ENCODE peak calls at places on chromosomes 2 and 18, in four cellular contexts. U is astrocyte of the spinal cord, P is right lobe of liver, T is GM12865. S is an unnamed sample.

GRCh38 chr2:112640800-112641675 is 4.7 kb upstream of the SLC20A1 start:
- DNase-seq in U (peak; percentile 87), P (no peak), T (no peak), S (peak; percentile 97)

GRCh38 chr18:58392336-58393000 is 236.4 kb downstream of the ALPK2 start:
- DNase-seq in U (peak; percentile 76), P (no peak), T (no peak), S (peak; percentile 65)

GRCh38 chr2:46855805-46856204 is 59.8 kb downstream of the MCFD2 start:
- DNase-seq in U (no peak), P (no peak), T (no peak), S (no peak)

GRCh38 chr2:151766421-151767153 is 32.3 kb upstream of the NEB start:
- DNase-seq in U (no peak), P (no peak), T (peak; percentile 58), S (no peak)

GRCh38 chr18:74430811-74431571 is 26.1 kb downstream of the DIPK1C start:
- DNase-seq in U (no peak), P (no peak), T (no peak), S (no peak)

GRCh38 chr2:198242093-198242492 is 437.7 kb downstream of the PLCL1 start:
- DNase-seq in U (no peak), P (no peak), T (no peak), S (no peak)

GRCh38 chr2:191329841-191330240 is 84.6 kb downstream of the MYO1B start:
- DNase-seq in U (no peak), P (no peak), T (no peak), S (no peak)

GRCh38 chr2:157725856-157726255 is 97.2 kb upstream of the ACVR1C start:
- DNase-seq in U (peak; percentile 45), P (no peak), T (no peak), S (no peak)

GRCh38 chr2:46770622-46771021 is 145.0 kb downstream of the MCFD2 start:
- DNase-seq in U (peak; percentile 68), P (no peak), T (no peak), S (peak; percentile 84)

GRCh38 chr18:79791141-79791972 is 6.4 kb upstream of the KCNG2 start:
- DNase-seq in U (peak; percentile 87), P (no peak), T (no peak), S (peak; percentile 98)

GRCh38 chr2:160920061-160920460 is 240.2 kb upstream of the TANK start:
- DNase-seq in U (no peak), P (no peak), T (no peak), S (no peak)

GRCh38 chr2:241443486-241444223 is 64.7 kb downstream of the STK25 start:
- DNase-seq in U (peak; percentile 85), P (no peak), T (peak; percentile 93), S (peak; percentile 67)

GRCh38 chr18:10215444-10215843 is 239.0 kb upstream of the APCDD1 start:
- DNase-seq in U (no peak), P (no peak), T (no peak), S (no peak)

GRCh38 chr2:153871231-153872221 is at the start of gene GALNT13:
- DNase-seq in U (peak; percentile 70), P (no peak), T (no peak), S (peak; percentile 81)

GRCh38 chr2:63614983-63615945 is 26.5 kb downstream of the MDH1 start:
- DNase-seq in U (peak; percentile 2), P (no peak), T (no peak), S (no peak)

GRCh38 chr18:74496508-74497307 is 545 bp downstream of the CNDP2 start:
- DNase-seq in U (peak; percentile 47), P (no peak), T (peak; percentile 67), S (peak; percentile 43)

GRCh38 chr2:226835796-226836547 is at the start of gene RHBDD1:
- DNase-seq in U (peak; percentile 98), P (peak; percentile 94), T (peak; percentile 99), S (peak; percentile 92)

GRCh38 chr2:231467613-231468525 is 3.6 kb upstream of the NCL start:
- DNase-seq in U (no peak), P (no peak), T (no peak), S (no peak)

GRCh38 chr18:58530801-58531200 is 98.1 kb downstream of the ALPK2 start:
- DNase-seq in U (no peak), P (no peak), T (no peak), S (no peak)

DNA sequence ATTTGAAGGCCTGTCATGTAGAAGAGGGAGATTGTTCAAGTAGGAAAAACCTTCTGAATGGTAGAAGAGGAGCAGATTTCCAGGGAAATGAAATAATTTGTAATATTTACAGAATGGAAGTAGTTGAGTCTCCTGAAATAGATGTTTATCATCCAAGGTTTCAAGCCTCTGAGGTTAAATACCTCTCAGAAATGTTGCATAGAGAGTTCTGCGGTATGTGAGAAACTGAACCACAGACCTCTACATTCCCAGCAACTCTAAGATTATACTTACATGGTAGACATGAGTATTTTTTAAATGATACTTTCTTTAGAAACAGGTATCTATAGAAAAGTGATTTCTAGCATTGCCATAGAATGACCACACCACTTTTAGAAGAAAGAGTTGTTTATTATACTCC is 379.8 kb upstream of the FANCL start:
- DNase-seq in U (peak; percentile 4), P (no peak), T (no peak), S (no peak)
- H3K4me3 ChIP-seq in U (no peak overlapping the region), P (no peak overlapping the region), T (no peak overlapping the region), S (no peak overlapping the region)

DNA sequence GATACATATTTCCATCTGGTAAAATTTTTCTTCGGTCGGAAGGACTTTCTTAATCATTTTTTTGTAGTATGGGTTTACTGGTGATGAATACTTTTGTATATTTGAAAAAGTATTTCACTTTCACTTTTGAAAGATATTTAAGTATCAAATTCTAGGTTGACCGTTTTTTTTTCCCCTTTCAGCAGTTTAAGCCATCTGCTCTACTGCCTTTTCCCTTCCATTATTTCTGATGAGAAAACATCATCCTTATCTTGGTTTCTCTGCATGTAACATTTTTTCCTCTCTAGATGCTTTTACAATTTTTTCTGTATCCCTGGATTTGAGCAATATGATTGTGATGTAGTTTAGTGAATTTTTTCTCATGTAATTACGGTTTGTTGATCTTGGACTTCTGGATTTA is 87.0 kb downstream of the MTX2 start:
- DNase-seq in U (peak; percentile 10), P (no peak), T (no peak), S (no peak)
- H3K4me3 ChIP-seq in U (no peak overlapping the region), P (no peak overlapping the region), T (no peak overlapping the region), S (no peak overlapping the region)

GRCh38 chr2:72862239-72862988 is 24.8 kb upstream of the SPR start:
- DNase-seq in U (peak; percentile 89), P (peak; percentile 90), T (peak; percentile 90), S (peak; percentile 85)
- H3K4me3 ChIP-seq in U (no peak overlapping the region), P (peak overlapping the region; percentile 15), T (no peak overlapping the region), S (peak overlapping the region; percentile 33)

DNA sequence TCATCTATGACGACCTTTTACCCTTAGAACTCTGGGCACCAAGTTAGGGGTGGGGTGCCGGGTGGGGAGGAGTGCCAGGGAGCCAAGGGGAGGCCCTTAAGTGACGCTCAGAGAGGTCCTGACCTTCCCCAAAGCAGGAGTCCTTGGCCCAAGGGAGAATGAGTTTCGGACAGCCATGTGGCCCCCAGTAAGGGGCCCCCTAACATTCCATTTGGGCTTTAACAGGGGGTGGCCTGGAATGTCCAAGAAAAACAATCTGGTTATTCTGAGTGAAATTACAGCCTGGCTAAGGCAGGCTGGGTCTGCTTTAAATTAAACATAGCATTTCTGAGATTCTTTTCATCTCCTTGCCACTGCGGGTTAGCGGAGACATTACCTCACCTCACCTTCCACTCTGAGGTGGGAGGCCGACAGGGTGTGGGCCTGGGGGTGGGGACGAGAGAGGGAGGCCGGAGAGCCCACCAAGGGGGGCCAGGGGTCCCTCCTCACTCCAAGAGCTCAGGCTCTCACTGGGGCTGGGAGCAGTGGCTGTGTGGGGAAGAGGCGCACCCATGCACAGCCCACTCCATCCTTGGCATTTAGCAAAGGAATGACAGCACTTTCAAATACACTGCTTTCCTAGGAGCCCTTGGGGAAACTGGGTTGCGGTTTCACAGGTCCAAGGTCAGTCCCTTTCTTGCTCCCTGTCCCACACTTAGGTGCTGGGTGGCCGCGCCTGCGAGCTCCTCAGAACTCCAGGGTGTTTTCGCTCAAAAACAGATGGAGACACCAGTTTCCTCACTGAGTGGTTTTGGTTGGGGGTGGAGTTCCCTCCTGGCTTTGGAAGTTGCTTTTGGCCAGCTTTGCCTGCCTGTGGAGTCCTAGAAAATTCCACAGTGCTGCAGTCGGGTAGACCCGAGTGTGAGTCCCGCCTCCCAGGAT is 107.4 kb downstream of the POLR1A start:
- DNase-seq in U (peak; percentile 78), P (no peak), T (no peak), S (peak; percentile 56)
- H3K4me3 ChIP-seq in U (no peak overlapping the region), P (no peak overlapping the region), T (peak overlapping the region; percentile 20), S (no peak overlapping the region)

GRCh38 chr2:176109226-176109954 is 2.3 kb downstream of the HOXD11 start:
- DNase-seq in U (no peak), P (no peak), T (no peak), S (no peak)
- H3K4me3 ChIP-seq in U (no peak overlapping the region), P (no peak overlapping the region), T (no peak overlapping the region), S (no peak overlapping the region)

GRCh38 chr2:188976545-188977268 is 2.5 kb downstream of the COL3A1 start:
- DNase-seq in U (peak; percentile 54), P (no peak), T (no peak), S (peak; percentile 84)
- H3K4me3 ChIP-seq in U (peak overlapping the region; percentile 56), P (peak overlapping the region; percentile 27), T (no peak overlapping the region), S (peak overlapping the region; percentile 85)

GRCh38 chr2:173990970-173991819 is 26.0 kb upstream of the SP3 start:
- DNase-seq in U (peak; percentile 68), P (peak; percentile 76), T (peak; percentile 85), S (peak; percentile 88)
- H3K4me3 ChIP-seq in U (no peak overlapping the region), P (no peak overlapping the region), T (peak overlapping the region; percentile 6), S (no peak overlapping the region)

DNA sequence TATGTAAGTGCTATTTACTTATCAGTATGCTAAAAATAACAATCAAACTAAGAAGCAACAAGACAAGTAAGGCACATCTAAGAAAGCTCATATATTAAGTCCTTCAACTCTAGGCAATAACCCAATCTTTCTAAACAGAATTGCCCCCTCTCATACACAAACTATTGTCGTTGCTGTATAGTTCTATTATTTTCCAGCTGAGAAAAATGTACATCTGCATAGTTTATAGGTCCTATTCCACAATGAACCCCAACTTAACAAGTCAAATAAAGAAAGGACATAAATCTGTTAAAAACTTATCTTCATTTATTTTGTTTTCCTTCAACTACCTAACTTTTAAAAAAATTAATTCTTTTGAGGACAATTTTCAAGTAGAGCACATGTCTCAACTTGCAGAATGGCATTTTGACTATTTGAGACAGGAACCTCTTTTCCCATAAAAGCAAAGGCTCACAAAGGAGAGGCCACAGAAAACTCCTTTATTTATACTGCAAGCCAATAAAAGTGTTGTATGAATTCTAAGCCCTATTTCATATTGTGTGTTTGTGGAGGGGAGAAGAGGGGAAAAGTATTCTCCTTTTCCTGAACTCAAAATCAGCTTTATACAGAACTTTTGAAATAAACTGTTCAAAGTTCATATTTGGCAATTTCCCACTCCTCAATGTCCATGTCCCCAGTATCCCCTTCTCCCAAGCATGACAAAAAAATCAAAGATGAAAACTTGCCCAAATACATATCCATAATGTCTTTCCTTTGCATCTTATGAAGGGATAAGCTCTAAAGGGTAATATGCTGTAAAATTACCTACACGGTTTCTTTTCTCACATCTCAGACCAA is 37.4 kb downstream of the RTN4 start:
- DNase-seq in U (no peak), P (no peak), T (no peak), S (no peak)
- H3K4me3 ChIP-seq in U (no peak overlapping the region), P (no peak overlapping the region), T (no peak overlapping the region), S (no peak overlapping the region)

S was measured in fibroblast of mammary gland.